ENCODE peak calls at places on chromosomes 1 and 21, in six cellular contexts. One of them, this sample, is unnamed. For H3K36me3, the result is how much of the 10 kb centered on the place peaks cover.

GRCh38 chr21:31557421-31557955 is 102.0 kb upstream of the SOD1 start:
- DNase-seq in uterus: no peak
- DNase-seq in H1: no peak
- DNase-seq in mucosa of descending colon: peak
- DNase-seq in A673: no peak
- DNase-seq in sigmoid colon: no peak
- DNase-seq in this sample: peak

GRCh38 chr1:58390051-58390450 is 156.5 kb downstream of the OMA1 start:
- DNase-seq in H1: no peak
- DNase-seq in uterus: no peak
- DNase-seq in sigmoid colon: no peak
- DNase-seq in A673: no peak
- DNase-seq in mucosa of descending colon: no peak
- DNase-seq in this sample: no peak

GRCh38 chr1:235313262-235313661 is 14.7 kb downstream of the ARID4B start:
- DNase-seq in H1: no peak
- DNase-seq in sigmoid colon: no peak
- DNase-seq in mucosa of descending colon: no peak
- DNase-seq in uterus: no peak
- DNase-seq in A673: no peak
- DNase-seq in this sample: no peak

GRCh38 chr1:18946550-18947381 is 9.7 kb downstream of the IFFO2 start:
- DNase-seq in A673: no peak
- DNase-seq in mucosa of descending colon: no peak
- DNase-seq in uterus: no peak
- DNase-seq in sigmoid colon: no peak
- DNase-seq in H1: no peak
- DNase-seq in this sample: peak

GRCh38 chr1:70994753-70995152 is 52.9 kb downstream of the PTGER3 start:
- DNase-seq in A673: no peak
- DNase-seq in H1: no peak
- DNase-seq in sigmoid colon: no peak
- DNase-seq in mucosa of descending colon: no peak
- DNase-seq in uterus: no peak
- DNase-seq in this sample: no peak

GRCh38 chr1:84253891-84254290 is 47.6 kb upstream of the SAMD13 start:
- DNase-seq in sigmoid colon: peak
- DNase-seq in mucosa of descending colon: no peak
- DNase-seq in H1: no peak
- DNase-seq in uterus: no peak
- DNase-seq in A673: peak
- DNase-seq in this sample: peak

GRCh38 chr1:167473761-167474160 is 44.6 kb downstream of the CD247 start:
- DNase-seq in uterus: no peak
- DNase-seq in mucosa of descending colon: no peak
- DNase-seq in sigmoid colon: peak
- DNase-seq in H1: no peak
- DNase-seq in A673: no peak
- DNase-seq in this sample: no peak

GRCh38 chr1:239833709-239834108 is 258.0 kb upstream of the FMN2 start:
- DNase-seq in mucosa of descending colon: no peak
- DNase-seq in sigmoid colon: no peak
- DNase-seq in H1: no peak
- DNase-seq in uterus: no peak
- DNase-seq in A673: no peak
- DNase-seq in this sample: no peak

GRCh38 chr21:42636535-42636914 is 16.9 kb upstream of the PDE9A start:
- DNase-seq in sigmoid colon: no peak
- DNase-seq in uterus: no peak
- DNase-seq in H1: no peak
- DNase-seq in mucosa of descending colon: no peak
- DNase-seq in A673: no peak
- DNase-seq in this sample: no peak

GRCh38 chr1:202247837-202248795 is 54.5 kb downstream of the LGR6 start:
- DNase-seq in A673: no peak
- DNase-seq in uterus: no peak
- DNase-seq in H1: no peak
- DNase-seq in sigmoid colon: peak
- DNase-seq in mucosa of descending colon: no peak
- DNase-seq in this sample: peak

GRCh38 chr1:223337174-223337869 is 26.7 kb downstream of the SUSD4 start:
- DNase-seq in A673: no peak
- DNase-seq in mucosa of descending colon: no peak
- DNase-seq in uterus: no peak
- DNase-seq in H1: no peak
- DNase-seq in sigmoid colon: no peak
- DNase-seq in this sample: no peak

GRCh38 chr1:178931843-178932551 is 61.1 kb upstream of the ANGPTL1 start:
- DNase-seq in sigmoid colon: peak
- DNase-seq in mucosa of descending colon: peak
- DNase-seq in A673: peak
- DNase-seq in uterus: peak
- DNase-seq in H1: no peak
- DNase-seq in this sample: peak

GRCh38 chr1:77282187-77282865 is 507 bp downstream of the AK5 start:
- DNase-seq in mucosa of descending colon: peak
- DNase-seq in A673: peak
- DNase-seq in H1: no peak
- DNase-seq in uterus: no peak
- DNase-seq in sigmoid colon: no peak
- DNase-seq in this sample: peak

GRCh38 chr1:213905315-213905714 is 82.5 kb upstream of the PROX1 start:
- DNase-seq in uterus: no peak
- DNase-seq in H1: no peak
- DNase-seq in A673: no peak
- DNase-seq in sigmoid colon: no peak
- DNase-seq in mucosa of descending colon: no peak
- DNase-seq in this sample: no peak

GRCh38 chr1:179126338-179127060 is 44.6 kb downstream of the TOR3A start:
- DNase-seq in uterus: peak
- DNase-seq in H1: no peak
- DNase-seq in A673: no peak
- DNase-seq in mucosa of descending colon: no peak
- DNase-seq in sigmoid colon: no peak
- DNase-seq in this sample: no peak

GRCh38 chr1:19113362-19114092 is 96.5 kb downstream of the UBR4 start:
- DNase-seq in uterus: no peak
- DNase-seq in H1: peak
- DNase-seq in A673: peak
- DNase-seq in mucosa of descending colon: no peak
- DNase-seq in sigmoid colon: no peak
- DNase-seq in this sample: no peak

GRCh38 chr1:66777846-66778245 is 23.2 kb downstream of the INSL5 start:
- DNase-seq in A673: no peak
- DNase-seq in H1: no peak
- DNase-seq in uterus: no peak
- DNase-seq in mucosa of descending colon: no peak
- DNase-seq in sigmoid colon: no peak
- DNase-seq in this sample: no peak

GRCh38 chr21:10521091-10521598 is at the start of gene TPTE:
- DNase-seq in A673: no peak
- DNase-seq in mucosa of descending colon: no peak
- DNase-seq in sigmoid colon: no peak
- DNase-seq in uterus: no peak
- DNase-seq in H1: no peak
- DNase-seq in this sample: no peak

GRCh38 chr1:19066248-19066873 is 109.9 kb upstream of the IFFO2 start:
- DNase-seq in A673: no peak
- DNase-seq in sigmoid colon: no peak
- DNase-seq in uterus: no peak
- DNase-seq in mucosa of descending colon: no peak
- DNase-seq in H1: no peak
- DNase-seq in this sample: no peak

GRCh38 chr21:34166468-34166867 is 93.1 kb downstream of the MRPS6 start:
- DNase-seq in sigmoid colon: peak
- DNase-seq in mucosa of descending colon: no peak
- DNase-seq in H1: no peak
- DNase-seq in uterus: no peak
- DNase-seq in A673: peak
- DNase-seq in this sample: no peak

GRCh38 chr1:93695411-93696005 is 13.9 kb upstream of the BCAR3 start:
- DNase-seq in H1: no peak
- DNase-seq in mucosa of descending colon: no peak
- DNase-seq in sigmoid colon: no peak
- DNase-seq in uterus: no peak
- DNase-seq in A673: no peak
- DNase-seq in this sample: no peak
- TF ChIP-seq CTCF in H1: no peak
- TF ChIP-seq CTCF in mucosa of descending colon: no peak
- TF ChIP-seq CTCF in sigmoid colon: no peak
- TF ChIP-seq CTCF in uterus: no peak
- TF ChIP-seq CTCF in A673: no peak
- TF ChIP-seq CTCF in this sample: no peak

DNA sequence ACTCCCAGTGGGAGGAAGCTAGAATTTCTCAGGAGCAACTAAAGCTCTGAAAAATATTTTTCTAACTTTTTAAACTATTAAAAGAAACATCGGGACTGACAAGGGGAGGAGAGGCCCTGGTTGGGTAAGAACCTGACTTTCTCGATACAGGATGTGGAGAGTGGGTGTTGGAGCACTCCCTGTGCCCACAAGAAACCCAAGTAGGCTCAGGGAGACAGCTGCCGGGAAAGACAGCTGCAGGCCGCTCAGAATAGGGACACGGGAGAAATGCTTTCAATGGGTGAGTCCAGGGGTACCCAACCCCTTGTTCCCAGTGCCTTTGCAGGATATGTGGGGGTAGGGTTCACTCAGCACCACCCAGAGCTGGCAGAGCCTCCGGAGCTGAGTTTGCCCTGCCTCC is 43.6 kb downstream of the PLEKHA6 start:
- DNase-seq in H1: no peak
- DNase-seq in uterus: no peak
- DNase-seq in sigmoid colon: no peak
- DNase-seq in A673: no peak
- DNase-seq in mucosa of descending colon: no peak
- DNase-seq in this sample: no peak
- H3K36me3 ChIP-seq in H1: under half
- H3K36me3 ChIP-seq in uterus: under half
- H3K36me3 ChIP-seq in sigmoid colon: under half
- H3K36me3 ChIP-seq in A673: under half
- H3K36me3 ChIP-seq in mucosa of descending colon: under half
- H3K36me3 ChIP-seq in this sample: under half

GRCh38 chr1:148362141-148362929 is 120.8 kb downstream of the PPIAL4G start:
- DNase-seq in mucosa of descending colon: peak
- DNase-seq in A673: no peak
- DNase-seq in H1: peak
- DNase-seq in sigmoid colon: no peak
- DNase-seq in uterus: no peak
- DNase-seq in this sample: no peak

GRCh38 chr1:148367596-148367995 is 115.5 kb downstream of the PPIAL4G start:
- DNase-seq in sigmoid colon: no peak
- DNase-seq in A673: no peak
- DNase-seq in H1: no peak
- DNase-seq in uterus: no peak
- DNase-seq in mucosa of descending colon: no peak
- DNase-seq in this sample: no peak

DNA sequence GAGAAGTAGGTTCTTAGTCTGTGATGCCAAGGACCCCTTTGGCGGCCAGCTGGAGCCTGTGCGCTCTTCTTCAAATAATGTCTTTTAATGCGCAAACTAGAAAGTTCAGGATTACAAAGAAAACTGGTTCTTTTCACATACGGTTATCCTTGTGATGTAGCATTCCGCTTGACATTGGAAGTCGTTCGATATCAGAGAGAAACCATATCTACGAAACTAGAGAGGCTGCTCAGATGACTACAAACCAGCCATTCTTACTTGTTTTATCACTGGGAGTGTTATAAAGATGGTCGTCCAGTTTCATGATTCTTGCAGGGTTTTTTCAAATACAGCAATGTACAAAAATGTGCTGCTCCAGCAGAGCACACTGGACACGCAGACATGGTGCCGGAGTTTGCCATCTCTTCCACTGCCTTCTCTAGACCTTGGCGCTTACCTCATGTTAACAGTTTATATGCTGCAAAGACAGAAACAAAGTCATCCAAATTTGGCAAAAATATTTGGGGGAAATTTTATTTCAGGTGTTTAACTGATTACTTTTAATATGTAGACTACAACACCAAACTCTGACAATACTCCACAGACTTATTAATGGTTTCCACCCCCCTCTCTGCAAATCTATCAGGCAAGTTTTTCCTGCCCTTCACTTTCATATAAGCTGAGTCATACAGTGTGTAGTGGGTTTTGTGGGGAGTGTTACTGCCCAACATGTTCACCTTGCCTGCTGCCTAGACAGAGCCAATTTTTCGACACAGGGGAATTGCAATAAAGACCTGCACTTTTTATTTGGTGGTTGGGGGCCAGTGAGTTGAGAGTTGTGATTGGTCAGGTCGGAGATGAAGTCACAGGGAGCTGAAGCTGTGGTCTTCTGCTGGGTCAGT is 119.9 kb downstream of the PPIAL4G start:
- DNase-seq in uterus: no peak
- DNase-seq in sigmoid colon: no peak
- DNase-seq in H1: no peak
- DNase-seq in A673: no peak
- DNase-seq in mucosa of descending colon: no peak
- DNase-seq in this sample: no peak
- TF ChIP-seq CTCF in uterus: no peak
- TF ChIP-seq CTCF in sigmoid colon: no peak
- TF ChIP-seq CTCF in H1: no peak
- TF ChIP-seq CTCF in A673: no peak
- TF ChIP-seq CTCF in mucosa of descending colon: no peak
- TF ChIP-seq CTCF in this sample: no peak

GRCh38 chr1:198335663-198336062 is 178.9 kb downstream of the NEK7 start:
- DNase-seq in uterus: no peak
- DNase-seq in mucosa of descending colon: no peak
- DNase-seq in A673: no peak
- DNase-seq in sigmoid colon: no peak
- DNase-seq in H1: no peak
- DNase-seq in this sample: no peak
- H3K36me3 ChIP-seq in uterus: under half
- H3K36me3 ChIP-seq in mucosa of descending colon: under half
- H3K36me3 ChIP-seq in A673: under half
- H3K36me3 ChIP-seq in sigmoid colon: under half
- H3K36me3 ChIP-seq in H1: under half
- H3K36me3 ChIP-seq in this sample: under half

DNA sequence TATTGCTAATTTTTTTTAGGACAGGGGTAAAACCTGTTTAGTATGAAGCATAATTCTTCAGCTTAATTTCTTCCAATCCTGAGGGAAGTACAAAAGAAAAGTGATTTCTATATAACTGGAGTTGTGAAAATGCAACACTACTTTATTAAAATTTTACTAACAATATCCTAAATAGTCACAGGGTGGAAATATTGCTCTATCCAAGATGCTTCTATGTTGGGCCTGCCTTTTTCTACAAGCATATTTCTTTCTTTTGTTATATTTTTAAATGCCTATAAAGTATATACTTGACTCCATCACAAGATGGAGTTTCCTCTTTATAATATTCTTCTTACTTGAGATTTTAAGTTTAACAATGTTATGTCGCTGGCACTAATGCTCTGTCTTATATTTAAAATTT is 37.9 kb downstream of the DTL start:
- DNase-seq in sigmoid colon: no peak
- DNase-seq in uterus: no peak
- DNase-seq in A673: no peak
- DNase-seq in H1: no peak
- DNase-seq in mucosa of descending colon: no peak
- DNase-seq in this sample: no peak
- TF ChIP-seq CTCF in sigmoid colon: no peak
- TF ChIP-seq CTCF in uterus: no peak
- TF ChIP-seq CTCF in A673: no peak
- TF ChIP-seq CTCF in H1: no peak
- TF ChIP-seq CTCF in mucosa of descending colon: no peak
- TF ChIP-seq CTCF in this sample: no peak